ENCODE peak calls at places on chromosomes 12 and 14, in nine cellular contexts. S is tibial nerve, H is H1, Y is A549, X is sigmoid colon, T is uterus, F is suprapubic skin, M is endothelial cell of umbilical vein, E is spleen. C is an unnamed sample. For H3K4me1, the result is how much of the 10 kb centered on the place peaks cover.

GRCh38 chr14:64232095-64232830 is 61.9 kb downstream of the ESR2 start:
- DNase-seq in S (no peak), H (no peak), Y (no peak), X (no peak), T (no peak), F (no peak), M (peak), E (no peak), C (no peak)

GRCh38 chr14:104766256-104766862 is 13.4 kb downstream of the SIVA1 start:
- DNase-seq in S (no peak), H (no peak), Y (no peak), X (no peak), T (no peak), F (no peak), M (no peak), E (no peak), C (no peak)

GRCh38 chr12:124305776-124306685 is 11.1 kb downstream of the RFLNA start:
- DNase-seq in S (no peak), H (no peak), Y (no peak), X (no peak), T (no peak), F (no peak), M (no peak), E (peak), C (no peak)

GRCh38 chr12:124321556-124322270 is 26.8 kb downstream of the RFLNA start:
- DNase-seq in S (no peak), H (no peak), Y (peak), X (no peak), T (no peak), F (no peak), M (no peak), E (no peak), C (no peak)

GRCh38 chr12:25377475-25378179 is 126.9 kb upstream of the KRAS start:
- DNase-seq in S (no peak), H (no peak), Y (peak), X (no peak), T (no peak), F (no peak), M (no peak), E (no peak), C (no peak)

GRCh38 chr12:86727151-86727550 is 471.0 kb upstream of the MGAT4C start:
- DNase-seq in S (no peak), H (no peak), Y (peak), X (no peak), T (no peak), F (no peak), M (peak), E (no peak), C (no peak)

GRCh38 chr12:49094104-49094948 is at the start of gene DHH:
- DNase-seq in S (no peak), H (peak), Y (no peak), X (no peak), T (peak), F (peak), M (peak), E (peak), C (peak)

GRCh38 chr12:51868821-51869489 is 18.9 kb upstream of the ANKRD33 start:
- DNase-seq in S (no peak), H (peak), Y (no peak), X (no peak), T (peak), F (peak), M (no peak), E (no peak), C (no peak)

GRCh38 chr12:111636209-111636928 is 37.3 kb upstream of the ATXN2 start:
- DNase-seq in S (peak), H (peak), Y (no peak), X (peak), T (peak), F (peak), M (peak), E (peak), C (peak)

GRCh38 chr12:51921017-51921725 is 13.9 kb downstream of the ACVRL1 start:
- DNase-seq in S (no peak), H (no peak), Y (no peak), X (peak), T (no peak), F (peak), M (no peak), E (no peak), C (no peak)

GRCh38 chr14:61663312-61663974 is 31.9 kb upstream of the HIF1A start:
- DNase-seq in S (no peak), H (no peak), Y (no peak), X (no peak), T (no peak), F (no peak), M (no peak), E (no peak), C (no peak)

GRCh38 chr14:61659582-61659981 is 35.7 kb upstream of the HIF1A start:
- DNase-seq in S (no peak), H (no peak), Y (no peak), X (no peak), T (no peak), F (no peak), M (no peak), E (no peak), C (no peak)

GRCh38 chr14:61662001-61662400 is 33.3 kb upstream of the HIF1A start:
- DNase-seq in S (no peak), H (no peak), Y (no peak), X (no peak), T (no peak), F (no peak), M (peak), E (no peak), C (no peak)

GRCh38 chr14:61662437-61663311 is 32.6 kb upstream of the HIF1A start:
- DNase-seq in S (peak), H (no peak), Y (peak), X (no peak), T (no peak), F (no peak), M (peak), E (no peak), C (peak)

DNA sequence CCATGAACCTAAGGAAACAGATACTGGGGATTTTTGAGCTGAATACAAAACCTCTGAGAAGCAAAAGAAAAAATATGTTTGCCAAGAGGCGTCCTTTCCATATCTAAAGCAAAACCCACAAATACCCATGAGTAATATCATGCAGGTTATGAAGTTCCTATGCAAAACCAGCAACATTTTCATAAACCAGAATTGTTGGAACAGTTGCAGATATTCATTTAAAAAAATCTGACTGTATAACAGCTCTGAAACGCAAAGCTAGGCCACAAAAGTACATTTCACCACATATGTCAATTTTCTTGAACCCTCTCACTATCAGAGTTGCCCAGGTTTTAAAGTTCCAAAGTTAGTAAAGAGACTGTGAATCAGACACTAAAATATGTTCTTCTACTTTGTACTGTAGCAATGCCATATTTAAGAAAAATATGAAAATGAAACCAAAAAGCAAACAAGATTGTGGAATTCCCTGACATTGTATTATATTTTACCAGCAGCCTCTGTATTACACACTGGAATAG is 33.8 kb upstream of the HIF1A start:
- DNase-seq in S (no peak), H (no peak), Y (no peak), X (no peak), T (no peak), F (no peak), M (no peak), E (no peak), C (no peak)
- H3K27ac ChIP-seq in S (no peak), H (no peak), Y (peak), X (peak), T (no peak), F (no peak), M (peak), E (peak), C (peak)

GRCh38 chr12:90260136-90260535 is 551.5 kb upstream of the ATP2B1 start:
- DNase-seq in S (no peak), H (no peak), Y (no peak), X (no peak), T (no peak), F (no peak), M (no peak), E (no peak), C (no peak)

GRCh38 chr12:90261283-90261682 is 552.6 kb upstream of the ATP2B1 start:
- DNase-seq in S (no peak), H (no peak), Y (no peak), X (no peak), T (no peak), F (no peak), M (no peak), E (no peak), C (no peak)

GRCh38 chr12:90253674-90254181 is 545.1 kb upstream of the ATP2B1 start:
- DNase-seq in S (peak), H (no peak), Y (peak), X (peak), T (no peak), F (peak), M (peak), E (peak), C (peak)

GRCh38 chr12:90262261-90262660 is 553.6 kb upstream of the ATP2B1 start:
- DNase-seq in S (no peak), H (no peak), Y (peak), X (no peak), T (no peak), F (no peak), M (no peak), E (no peak), C (no peak)

DNA sequence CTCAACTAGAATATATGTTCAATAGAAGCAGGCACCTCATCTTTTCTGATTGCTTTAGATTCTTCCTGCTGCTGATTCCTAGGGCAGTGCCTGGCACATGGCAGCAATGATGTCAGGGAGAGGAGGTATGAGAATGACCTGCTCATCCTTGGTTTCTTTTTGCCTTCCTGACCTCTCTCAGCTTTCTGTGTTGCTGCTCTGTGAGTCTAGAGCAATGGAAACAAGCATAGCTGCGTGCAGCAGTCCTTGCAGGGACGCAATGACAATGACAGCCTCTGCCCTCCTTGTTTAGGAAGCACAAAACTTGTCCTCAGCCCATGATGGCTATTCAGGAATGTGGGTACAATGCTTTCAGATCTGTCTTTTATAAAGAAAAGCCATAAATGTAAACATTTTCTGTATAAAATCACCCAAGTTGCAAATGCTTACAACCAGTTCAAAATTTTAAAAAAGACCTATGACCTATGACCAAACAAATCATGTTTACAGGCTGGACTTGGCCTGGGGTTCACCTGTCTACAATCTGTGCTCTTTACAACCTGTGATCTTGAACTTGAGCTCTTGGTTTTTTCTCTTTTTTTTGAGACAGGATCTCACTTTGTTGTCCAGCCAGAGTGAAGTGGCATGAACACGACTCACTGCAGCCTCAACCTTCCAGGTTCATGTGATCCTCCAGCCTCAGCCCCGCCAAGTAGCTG is 549.4 kb upstream of the ATP2B1 start:
- DNase-seq in S (no peak), H (no peak), Y (no peak), X (no peak), T (no peak), F (no peak), M (no peak), E (no peak), C (no peak)
- TF ChIP-seq POLR2A in S (no peak), H (no peak), Y (no peak), X (no peak), T (no peak), F (no peak), M (no peak), E (no peak), C (no peak)

DNA sequence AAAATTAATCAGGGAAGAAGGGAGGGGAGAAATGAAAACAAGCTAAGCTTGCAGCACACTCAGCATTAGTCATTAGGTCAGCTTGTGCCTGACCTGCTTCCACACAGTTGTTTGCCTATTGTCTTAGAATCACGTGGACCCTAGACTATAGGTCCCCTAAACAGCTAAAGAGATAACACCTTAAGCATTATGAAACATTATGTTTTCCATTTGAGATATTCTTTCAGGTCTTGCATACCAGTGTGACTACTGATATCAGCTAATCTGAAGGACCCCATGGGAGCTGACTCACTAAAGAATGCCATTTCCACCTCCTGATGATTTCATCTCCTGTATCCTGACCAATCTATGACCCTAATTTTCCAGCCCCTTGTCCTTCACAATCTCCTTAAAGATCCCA is 154.1 kb upstream of the FUT8 start:
- DNase-seq in S (no peak), H (no peak), Y (peak), X (no peak), T (no peak), F (no peak), M (peak), E (no peak), C (no peak)
- H3K4me1 ChIP-seq in S (under half), H (under half), Y (half or more), X (under half), T (under half), F (under half), M (under half), E (under half), C (under half)

GRCh38 chr12:7018350-7019042 is at the start of gene LPCAT3:
- DNase-seq in S (peak), H (peak), Y (peak), X (peak), T (peak), F (peak), M (peak), E (peak), C (peak)
- H3K27ac ChIP-seq in S (peak), H (peak), Y (peak), X (peak), T (peak), F (peak), M (peak), E (peak), C (peak)

DNA sequence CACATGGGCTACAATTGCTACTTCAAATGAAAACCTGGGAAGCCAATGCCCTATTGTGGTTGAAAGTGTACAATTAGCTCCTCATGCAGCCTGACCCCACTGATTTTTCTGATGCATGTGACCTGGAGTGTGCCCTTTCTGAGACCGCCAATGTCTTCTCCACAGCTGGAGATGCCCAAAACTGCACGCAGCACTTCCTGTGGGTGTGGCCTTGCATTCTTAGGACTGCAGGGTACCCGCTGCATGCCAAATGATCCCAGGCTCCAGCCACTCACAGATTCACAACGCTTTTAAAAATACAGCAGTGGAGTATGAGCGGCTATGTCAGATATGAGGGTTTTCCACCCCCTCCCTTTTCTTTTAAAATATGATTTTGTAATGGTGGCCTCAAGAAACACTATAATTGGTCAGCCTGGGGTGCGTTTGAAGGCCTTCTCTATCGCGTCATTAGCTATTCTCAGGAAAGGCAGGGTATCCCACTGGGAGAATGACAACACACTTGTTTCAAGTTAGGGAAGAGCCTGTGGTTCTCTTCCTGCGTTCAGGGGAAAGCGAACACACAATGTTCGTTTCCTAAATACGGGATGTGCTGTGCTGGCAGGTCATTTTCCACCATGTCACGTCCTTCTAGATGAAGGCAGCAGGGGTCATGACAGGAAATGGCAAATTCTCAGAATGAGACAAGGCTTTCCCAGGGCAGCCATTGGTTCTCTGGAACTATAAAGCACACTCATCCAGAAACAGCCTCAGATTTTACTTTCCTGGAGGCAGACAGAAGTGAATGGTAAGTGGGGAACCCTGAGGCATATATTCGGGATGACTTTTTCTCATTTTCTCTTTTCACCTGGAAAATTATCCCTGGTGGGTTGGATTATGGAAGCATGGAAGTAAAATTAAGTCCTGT is at the start of gene APOLD1:
- DNase-seq in S (peak), H (peak), Y (no peak), X (peak), T (peak), F (peak), M (peak), E (no peak), C (peak)
- TF ChIP-seq POLR2A in S (no peak), H (no peak), Y (no peak), X (peak), T (peak), F (peak), M (peak), E (peak), C (peak)

DNA sequence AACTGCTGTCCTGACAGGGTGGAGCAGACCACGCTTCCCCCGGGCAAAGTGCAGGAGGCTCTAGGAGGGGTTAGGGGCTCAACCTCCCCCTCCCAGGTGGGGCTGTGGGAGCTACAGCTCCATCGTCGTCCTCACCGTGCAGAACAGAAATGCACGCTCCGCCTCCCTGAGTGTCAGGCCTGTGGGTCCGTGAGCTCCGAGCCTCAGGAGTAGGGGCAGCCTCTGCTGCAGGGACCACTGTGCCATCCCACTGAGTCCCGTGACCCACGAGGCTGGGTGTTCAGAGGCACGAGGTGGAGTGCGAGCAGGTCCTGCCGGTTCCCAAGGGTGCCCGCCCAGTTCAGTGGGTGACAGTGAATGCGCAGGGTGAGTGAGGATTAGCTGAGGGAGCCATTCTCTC is 48.6 kb downstream of the CACNA1C start:
- DNase-seq in S (no peak), H (no peak), Y (no peak), X (no peak), T (no peak), F (no peak), M (no peak), E (no peak), C (no peak)
- H3K4me1 ChIP-seq in S (under half), H (under half), Y (under half), X (under half), T (under half), F (under half), M (under half), E (under half), C (under half)

DNA sequence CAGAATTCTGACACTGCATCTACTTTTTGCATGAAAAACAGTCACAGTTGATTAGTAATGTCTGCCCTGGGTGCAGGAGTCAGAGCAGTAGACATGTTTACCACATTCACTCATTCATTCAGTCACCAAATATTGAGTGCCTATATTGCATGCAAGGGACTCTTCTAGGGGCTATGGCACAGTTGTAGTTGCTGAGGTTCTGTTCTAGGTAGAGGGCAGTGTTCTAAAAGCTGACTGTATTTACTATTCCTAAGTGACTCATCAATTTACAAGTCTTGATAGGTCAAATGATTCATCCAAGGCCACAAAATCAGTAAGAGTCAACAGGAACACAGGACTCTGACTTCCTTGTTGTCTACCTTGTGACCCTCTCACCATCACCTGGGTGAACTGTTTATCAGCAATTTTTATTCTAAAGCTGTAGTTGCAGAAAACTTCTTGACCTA is 223.0 kb downstream of the KTN1 start:
- DNase-seq in S (no peak), H (no peak), Y (peak), X (no peak), T (no peak), F (no peak), M (peak), E (no peak), C (no peak)
- H3K27ac ChIP-seq in S (no peak), H (no peak), Y (peak), X (no peak), T (no peak), F (no peak), M (peak), E (no peak), C (no peak)

DNA sequence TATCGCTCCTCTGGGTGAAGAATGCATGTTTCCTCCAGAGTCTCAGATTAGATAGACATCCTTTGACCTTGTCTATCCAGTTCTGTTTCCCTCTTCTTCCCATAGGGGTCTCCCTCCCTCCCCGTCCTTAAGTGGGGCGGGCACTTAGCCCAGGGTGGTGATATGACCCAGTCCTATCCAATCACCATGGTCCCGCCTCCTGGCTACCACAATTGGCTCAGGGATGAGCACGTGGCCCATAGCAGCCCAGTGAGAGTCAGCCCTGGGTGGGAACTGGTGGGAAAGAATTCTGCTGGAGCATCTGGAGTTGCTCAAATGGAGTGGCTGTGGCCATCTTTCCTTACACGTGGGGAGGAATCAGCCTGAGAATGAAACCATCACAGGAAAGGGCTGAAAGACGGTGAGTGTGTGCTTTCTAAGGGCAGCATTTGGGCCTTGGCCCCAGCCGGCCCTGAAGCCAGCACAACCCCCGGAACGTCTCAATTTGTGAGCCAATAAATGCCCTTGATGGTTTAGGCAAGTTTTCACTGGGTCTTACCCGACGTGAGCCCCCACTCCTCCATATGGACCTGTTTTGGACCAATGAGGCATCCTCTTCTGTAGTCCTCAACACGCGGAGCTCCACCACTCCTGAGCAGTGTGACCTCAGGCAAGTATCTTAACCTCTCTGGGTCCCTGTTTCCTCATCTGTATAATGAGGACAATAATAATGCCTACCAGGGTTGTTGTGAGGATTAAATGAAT is 14.3 kb upstream of the MLXIP start:
- DNase-seq in S (peak), H (peak), Y (peak), X (peak), T (peak), F (peak), M (peak), E (peak), C (peak)
- TF ChIP-seq POLR2A in S (no peak), H (no peak), Y (no peak), X (no peak), T (peak), F (no peak), M (peak), E (no peak), C (peak)

C was measured in body of pancreas.